ENCODE peak calls at places on chromosome 16, in seven cellular contexts. M is upper lobe of right lung; B is fibroblast of pulmonary artery; J is CD8-positive, alpha-beta T cell; A is prostate gland; U is fibroblast of mammary gland; F is brain microvascular endothelial cell. O is an unnamed sample.

GRCh38 chr16:49350265-49351103 is 23.1 kb upstream of the C16orf78 start:
- DNase-seq in M (peak; percentile 77), B (peak; percentile 53), J (peak; percentile 38), A (peak; percentile 37), U (peak; percentile 41), F (peak; percentile 54), O (no peak)

GRCh38 chr16:507996-508395 is 19.5 kb upstream of the CAPN15 start:
- DNase-seq in M (no peak), B (no peak), J (no peak), A (no peak), U (no peak), F (no peak), O (no peak)

GRCh38 chr16:65833171-65833871 is 533.2 kb upstream of the CDH5 start:
- DNase-seq in M (no peak), B (peak; percentile 76), J (no peak), A (no peak), U (peak; percentile 82), F (peak; percentile 81), O (no peak)

GRCh38 chr16:87723224-87723619 is 42.6 kb downstream of the KLHDC4 start:
- DNase-seq in M (peak; percentile 72), B (peak; percentile 77), J (peak; percentile 17), A (no peak), U (peak; percentile 77), F (peak; percentile 92), O (peak; percentile 96)

GRCh38 chr16:64751906-64752305 is 370.0 kb downstream of the CDH11 start:
- DNase-seq in M (no peak), B (peak; percentile 35), J (no peak), A (no peak), U (peak; percentile 45), F (peak; percentile 87), O (no peak)

GRCh38 chr16:51391798-51392511 is 240.9 kb upstream of the SALL1 start:
- DNase-seq in M (no peak), B (peak; percentile 13), J (no peak), A (no peak), U (no peak), F (no peak), O (no peak)

GRCh38 chr16:27972500-27972899 is 91.0 kb downstream of the GSG1L start:
- DNase-seq in M (peak; percentile 21), B (peak; percentile 36), J (peak; percentile 41), A (no peak), U (peak; percentile 25), F (peak; percentile 12), O (peak; percentile 10)

GRCh38 chr16:73016488-73016830 is 31.5 kb downstream of the ZFHX3 start:
- DNase-seq in M (no peak), B (no peak), J (no peak), A (no peak), U (no peak), F (no peak), O (no peak)

GRCh38 chr16:1438229-1439057 is 5.9 kb downstream of the CCDC154 start:
- DNase-seq in M (no peak), B (no peak), J (no peak), A (no peak), U (no peak), F (no peak), O (no peak)

DNA sequence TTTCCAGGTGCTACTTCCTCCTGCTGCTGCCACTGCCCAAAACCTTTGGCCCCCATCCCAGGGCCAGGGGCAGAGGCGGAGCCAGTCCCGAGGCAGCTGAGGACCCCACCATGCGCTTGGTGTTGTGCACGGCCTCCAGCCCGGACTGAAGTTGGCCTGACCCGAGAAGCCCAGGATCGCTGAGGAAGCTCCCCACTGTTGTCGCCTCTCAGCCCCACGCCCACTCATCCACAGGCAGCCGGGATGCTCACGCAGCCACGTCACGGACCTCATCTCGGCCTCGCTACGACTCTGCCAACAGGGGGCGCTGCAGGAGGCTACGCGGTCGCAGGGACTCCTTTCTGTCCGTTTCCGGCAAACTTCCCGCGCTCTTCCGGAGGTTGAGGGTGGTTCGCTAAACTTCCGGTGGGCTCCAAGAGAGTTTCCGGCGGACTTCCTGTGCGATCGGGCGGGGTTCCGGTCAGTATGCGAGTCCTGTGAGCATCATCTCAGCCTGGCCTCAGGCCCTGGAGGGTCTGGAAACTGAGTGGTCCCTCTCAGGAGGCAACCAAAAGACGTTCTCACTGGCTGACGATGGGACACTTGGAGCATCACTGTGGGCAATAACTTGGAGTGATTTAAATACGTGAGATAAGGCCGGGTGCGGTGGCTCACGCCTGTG is 12.4 kb downstream of the ZG16B start:
- DNase-seq in M (peak; percentile 80), B (peak; percentile 43), J (peak; percentile 71), A (no peak), U (peak; percentile 76), F (no peak), O (no peak)
- TF ChIP-seq CTCF in M (peak; percentile 57), B (peak; percentile 33), J (peak; percentile 58), A (peak; percentile 24), U (peak; percentile 60), F (peak; percentile 71), O (peak; percentile 64)

GRCh38 chr16:24668481-24669001 is 60.9 kb upstream of the TNRC6A start:
- DNase-seq in M (no peak), B (no peak), J (no peak), A (no peak), U (peak; percentile 96), F (no peak), O (no peak)
- H3K4me3 ChIP-seq in M (no peak overlapping the region), B (no peak overlapping the region), J (no peak overlapping the region), A (no peak overlapping the region), U (no peak overlapping the region), F (no peak overlapping the region), O (no peak overlapping the region)

GRCh38 chr16:12907670-12908233 is 6.4 kb downstream of the SHISA9 start:
- DNase-seq in M (no peak), B (no peak), J (no peak), A (no peak), U (no peak), F (no peak), O (no peak)
- TF ChIP-seq CTCF in M (no peak), B (no peak), J (no peak), A (no peak), U (no peak), F (peak; percentile 23), O (peak; percentile 21)

GRCh38 chr16:67594256-67594915 is 32.1 kb downstream of the CTCF start:
- DNase-seq in M (no peak), B (peak; percentile 4), J (no peak), A (no peak), U (no peak), F (no peak), O (no peak)

GRCh38 chr16:67594956-67595355 is 32.6 kb downstream of the CTCF start:
- DNase-seq in M (no peak), B (peak; percentile 71), J (no peak), A (no peak), U (peak; percentile 79), F (peak; percentile 52), O (no peak)

GRCh38 chr16:67598527-67598926 is 36.2 kb downstream of the CTCF start:
- DNase-seq in M (no peak), B (peak; percentile 30), J (no peak), A (no peak), U (peak; percentile 14), F (no peak), O (peak; percentile 81)

GRCh38 chr16:67593701-67594100 is 31.4 kb downstream of the CTCF start:
- DNase-seq in M (no peak), B (no peak), J (no peak), A (no peak), U (no peak), F (no peak), O (no peak)

DNA sequence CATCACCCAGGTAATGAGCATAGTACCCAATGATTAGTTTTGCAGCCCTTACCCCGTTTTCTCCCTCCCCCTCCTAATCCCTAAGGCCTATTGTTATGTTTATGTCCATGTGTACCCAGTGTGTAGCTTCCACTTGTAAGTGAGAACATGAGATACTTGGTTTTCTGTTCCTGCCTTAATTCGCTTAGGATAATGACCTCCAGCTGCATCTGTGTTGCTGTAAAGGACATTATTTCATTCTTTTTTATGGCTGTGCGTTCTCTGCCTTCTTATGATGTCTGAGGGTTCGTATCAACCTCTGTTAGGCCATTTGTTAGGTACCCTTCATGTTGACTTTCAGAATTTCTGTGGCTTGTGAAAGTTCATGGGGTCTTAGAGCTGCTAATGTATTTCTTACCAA is 31.0 kb downstream of the CTCF start:
- DNase-seq in M (no peak), B (no peak), J (no peak), A (no peak), U (no peak), F (no peak), O (no peak)
- H3K4me3 ChIP-seq in M (no peak overlapping the region), B (no peak overlapping the region), J (no peak overlapping the region), A (no peak overlapping the region), U (no peak overlapping the region), F (no peak overlapping the region), O (no peak overlapping the region)

DNA sequence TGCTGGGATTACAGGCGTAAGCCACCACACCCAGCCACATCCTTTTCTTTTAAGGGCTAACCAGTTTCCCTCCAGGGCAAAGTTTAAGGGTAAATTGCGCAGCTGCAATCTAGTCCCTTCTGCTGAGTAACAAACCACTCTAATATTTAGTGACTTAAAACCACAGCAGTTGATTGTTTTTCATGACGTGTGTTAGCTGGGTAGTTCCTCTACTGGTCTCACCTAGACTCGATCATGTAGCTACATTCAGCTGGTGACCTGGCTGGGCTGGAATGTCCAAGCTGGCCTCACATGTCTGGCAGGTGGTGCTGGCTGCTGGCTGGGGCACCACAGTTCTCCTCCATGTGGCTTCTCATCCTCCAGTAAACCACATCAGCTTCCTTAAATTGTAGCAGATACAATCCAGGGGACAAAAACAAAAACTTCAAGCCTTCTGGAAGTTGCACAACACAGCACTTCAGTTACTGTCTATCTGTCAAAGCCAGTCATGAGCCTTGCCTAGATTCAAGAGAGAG is 75.5 kb downstream of the GPRC5B start:
- DNase-seq in M (no peak), B (peak; percentile 27), J (no peak), A (no peak), U (peak; percentile 18), F (no peak), O (no peak)
- TF ChIP-seq CTCF in M (no peak), B (no peak), J (no peak), A (no peak), U (no peak), F (no peak), O (no peak)

DNA sequence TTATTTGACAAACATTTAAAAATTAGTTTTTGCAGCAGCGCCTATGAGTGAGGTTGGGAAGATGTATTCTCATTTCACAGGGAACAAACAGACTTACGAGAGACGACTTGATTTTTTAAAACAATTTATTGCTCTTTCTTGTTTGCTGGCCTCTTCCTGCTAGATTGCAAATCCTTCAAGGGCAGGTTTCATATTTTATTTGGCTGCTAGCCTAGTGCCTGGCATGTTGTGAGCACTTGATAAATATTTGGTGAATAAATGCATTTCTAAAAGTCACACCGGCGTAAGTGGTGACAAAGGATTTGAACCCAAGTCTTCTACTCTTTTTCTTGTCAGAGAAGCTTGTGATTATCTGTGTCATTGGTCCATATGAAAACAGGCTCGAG is 1.4 kb downstream of the WWP2 start:
- DNase-seq in M (no peak), B (no peak), J (no peak), A (peak; percentile 39), U (no peak), F (no peak), O (no peak)
- H3K4me3 ChIP-seq in M (peak overlapping the region; percentile 88), B (peak overlapping the region; percentile 93), J (no peak overlapping the region), A (peak overlapping the region; percentile 89), U (peak overlapping the region; percentile 78), F (no peak overlapping the region), O (no peak overlapping the region)

O was measured in retinal pigment epithelial cell.